ENCODE peak calls at places on chromosomes 5 and 9, in ten cellular contexts. H is IMR-90, U is foreskin keratinocyte, C is kidney, R is sigmoid colon, X is HL-60, I is AG04450, J is PC-9, K is glutamatergic neuron, B is AG10803. L is an unnamed sample.

GRCh38 chr9:3746296-3747275 is 220.8 kb upstream of the RFX3 start:
- DNase-seq in H (peak; percentile 89), U (peak; percentile 90), C (no peak), R (no peak), X (peak; percentile 52), I (peak; percentile 41), J (peak; percentile 88), K (no peak), B (peak; percentile 87), L (no peak)

GRCh38 chr9:31103836-31104235 is 1280.6 kb upstream of the ACO1 start:
- DNase-seq in H (no peak), U (peak; percentile 21), C (no peak), R (no peak), X (no peak), I (no peak), J (no peak), K (no peak), B (no peak), L (no peak)

GRCh38 chr5:157352756-157353340 is 86.9 kb downstream of the CYFIP2 start:
- DNase-seq in H (no peak), U (no peak), C (no peak), R (no peak), X (no peak), I (no peak), J (no peak), K (no peak), B (no peak), L (no peak)

GRCh38 chr5:111392181-111392580 is 120.2 kb downstream of the STARD4 start:
- DNase-seq in H (no peak), U (no peak), C (no peak), R (no peak), X (no peak), I (no peak), J (no peak), K (no peak), B (no peak), L (no peak)

GRCh38 chr9:37987467-37987981 is 81.5 kb downstream of the SHB start:
- DNase-seq in H (no peak), U (no peak), C (peak; percentile 48), R (no peak), X (no peak), I (no peak), J (no peak), K (no peak), B (no peak), L (no peak)

GRCh38 chr5:142404046-142404477 is 79.2 kb upstream of the SPRY4 start:
- DNase-seq in H (peak; percentile 65), U (no peak), C (no peak), R (no peak), X (no peak), I (no peak), J (no peak), K (no peak), B (no peak), L (no peak)

GRCh38 chr9:95504053-95504963 is 12.5 kb downstream of the PTCH1 start:
- DNase-seq in H (peak; percentile 72), U (no peak), C (no peak), R (no peak), X (no peak), I (no peak), J (peak; percentile 76), K (peak; percentile 42), B (peak; percentile 69), L (no peak)

GRCh38 chr5:58041884-58042283 is 418.0 kb downstream of the PLK2 start:
- DNase-seq in H (no peak), U (no peak), C (no peak), R (no peak), X (no peak), I (no peak), J (no peak), K (no peak), B (no peak), L (no peak)

GRCh38 chr9:1098551-1098950 is 48.4 kb downstream of the DMRT2 start:
- DNase-seq in H (no peak), U (no peak), C (no peak), R (no peak), X (no peak), I (no peak), J (no peak), K (no peak), B (peak; percentile 34), L (no peak)

GRCh38 chr5:142215915-142216681 is 107.5 kb downstream of the NDFIP1 start:
- DNase-seq in H (peak; percentile 98), U (peak; percentile 94), C (peak; percentile 85), R (peak; percentile 92), X (no peak), I (peak; percentile 93), J (peak; percentile 99), K (no peak), B (peak; percentile 98), L (no peak)

GRCh38 chr5:98735806-98736507 is 37.5 kb upstream of the RGMB start:
- DNase-seq in H (peak; percentile 87), U (no peak), C (no peak), R (no peak), X (no peak), I (no peak), J (no peak), K (no peak), B (peak; percentile 75), L (no peak)

GRCh38 chr5:76487784-76488183 is 84.7 kb downstream of the IQGAP2 start:
- DNase-seq in H (no peak), U (no peak), C (no peak), R (no peak), X (no peak), I (no peak), J (no peak), K (no peak), B (no peak), L (no peak)

GRCh38 chr9:34171753-34172535 is 6.9 kb upstream of the UBAP1 start:
- DNase-seq in H (no peak), U (no peak), C (no peak), R (no peak), X (peak; percentile 82), I (no peak), J (no peak), K (no peak), B (no peak), L (no peak)

GRCh38 chr5:107395632-107396350 is 274.9 kb downstream of the EFNA5 start:
- DNase-seq in H (no peak), U (no peak), C (no peak), R (no peak), X (no peak), I (no peak), J (no peak), K (no peak), B (no peak), L (no peak)

GRCh38 chr5:194603-195209 is 3.4 kb downstream of the LRRC14B start:
- DNase-seq in H (no peak), U (no peak), C (peak; percentile 59), R (peak; percentile 56), X (no peak), I (no peak), J (no peak), K (peak; percentile 10), B (no peak), L (no peak)

GRCh38 chr5:21424907-21425306 is 1428.2 kb downstream of the CDH12 start:
- DNase-seq in H (no peak), U (no peak), C (no peak), R (no peak), X (no peak), I (no peak), J (no peak), K (no peak), B (no peak), L (no peak)

DNA sequence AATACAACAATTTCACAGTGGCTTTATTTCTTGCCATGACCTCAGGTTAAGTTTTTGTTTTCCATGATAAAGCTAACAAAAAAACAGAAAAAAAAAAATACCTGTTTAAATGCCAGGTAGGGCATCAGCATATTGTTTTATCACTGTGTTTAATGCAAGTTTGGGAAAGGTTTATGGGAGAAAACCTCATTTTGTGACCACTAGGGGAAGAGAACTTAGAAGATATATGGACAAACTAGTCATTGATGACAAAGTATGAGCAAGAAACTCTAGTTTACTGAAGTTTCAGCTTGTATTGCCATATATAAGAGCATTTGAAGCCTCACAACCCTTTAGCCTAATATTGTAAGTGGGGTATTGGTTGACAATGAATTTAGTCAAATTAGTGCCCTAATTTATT is 1431.4 kb upstream of the CDH18 start:
- DNase-seq in H (no peak), U (no peak), C (no peak), R (no peak), X (no peak), I (no peak), J (no peak), K (no peak), B (no peak), L (no peak)
- TF ChIP-seq CTCF in H (no peak), U (no peak), C (no peak), R (no peak), X (no peak), I (no peak), J (no peak), K (no peak), B (no peak), L (peak; percentile 30)

DNA sequence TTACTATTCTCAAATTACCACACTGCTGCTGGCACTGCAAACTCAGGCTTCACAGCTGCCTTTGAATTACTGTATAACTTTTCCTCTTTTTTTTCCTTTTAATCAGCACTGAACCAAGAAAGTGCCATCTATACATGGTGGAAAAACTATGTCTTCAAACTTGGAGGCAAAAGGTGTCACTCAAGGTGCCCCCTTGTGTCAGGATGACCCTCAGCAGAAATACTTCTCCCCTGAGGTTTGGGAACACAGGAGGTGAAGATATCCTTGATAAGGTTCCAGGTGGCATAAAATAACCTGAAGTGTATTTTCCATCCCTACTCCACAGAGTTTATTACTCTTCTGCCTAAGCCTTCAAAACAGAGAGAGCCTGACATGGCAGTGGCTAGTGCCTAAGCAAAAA is 14.5 kb downstream of the FRMD3 start:
- DNase-seq in H (no peak), U (no peak), C (no peak), R (no peak), X (no peak), I (no peak), J (no peak), K (no peak), B (no peak), L (no peak)
- TF ChIP-seq CTCF in H (no peak), U (no peak), C (no peak), R (no peak), X (no peak), I (no peak), J (no peak), K (no peak), B (no peak), L (no peak)

DNA sequence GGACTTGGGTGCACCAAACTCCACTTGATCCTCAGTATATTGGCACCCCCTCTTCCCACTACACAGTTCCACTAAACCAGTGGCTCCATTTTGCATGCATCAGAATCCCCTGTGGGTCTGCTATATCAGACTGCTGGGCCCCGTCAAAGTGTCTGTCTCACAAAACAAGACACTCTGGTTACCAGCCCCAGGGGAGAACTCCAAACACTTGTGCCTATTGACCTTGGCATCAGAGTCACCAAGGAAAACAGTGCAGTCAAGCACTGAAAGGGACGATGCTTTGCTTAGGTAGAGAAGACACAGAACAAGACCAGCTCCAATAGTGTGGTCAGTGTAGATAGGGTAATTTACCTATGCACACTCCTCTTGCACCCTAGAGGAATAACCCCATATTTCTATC is 205.8 kb upstream of the RAI14 start:
- DNase-seq in H (no peak), U (no peak), C (no peak), R (no peak), X (no peak), I (no peak), J (no peak), K (no peak), B (no peak), L (no peak)
- TF ChIP-seq CTCF in H (no peak), U (no peak), C (no peak), R (no peak), X (no peak), I (no peak), J (no peak), K (no peak), B (no peak), L (no peak)

GRCh38 chr9:120336753-120337090 is 243.2 kb downstream of the CDK5RAP2 start:
- DNase-seq in H (no peak), U (no peak), C (no peak), R (no peak), X (no peak), I (no peak), J (no peak), K (no peak), B (no peak), L (no peak)
- TF ChIP-seq CTCF in H (no peak), U (no peak), C (no peak), R (no peak), X (no peak), I (no peak), J (no peak), K (no peak), B (no peak), L (no peak)